ENCODE peak calls at places on chromosomes 13 and 19, in nine cellular contexts. H is bronchial epithelial cell; P is LoVo; D is activated T-cell treated with anti-CD3 and anti-CD28 coated beads for 1 hour; I is esophagus muscularis mucosa; J is heart right ventricle; X is T-helper 17 cell; O is stimulated activated CD8-positive, alpha-beta memory T cell treated with anti-CD3 and anti-CD28 coated beads, Interleukin-7, amount 100 ng/mL, for 1 hour; A is HS-5. N is an unnamed sample.

GRCh38 chr19:45182758-45183157 is 4.2 kb downstream of the BLOC1S3 start:
- DNase-seq in A (no peak), P (no peak), X (no peak), H (peak), D (no peak), J (no peak), O (no peak), I (no peak), N (no peak)

GRCh38 chr13:52845766-52846566 is 2.5 kb downstream of the PCDH8 start:
- DNase-seq in X (no peak), D (no peak), J (no peak), I (no peak), H (no peak), P (no peak), A (no peak), O (no peak), N (no peak)

GRCh38 chr13:85828094-85828684 is 29.0 kb upstream of the SLITRK6 start:
- DNase-seq in P (peak), H (peak), O (no peak), J (no peak), A (no peak), X (no peak), D (no peak), I (no peak), N (peak)

GRCh38 chr19:17243854-17244617 is 1.7 kb downstream of the NR2F6 start:
- DNase-seq in I (no peak), D (no peak), O (no peak), J (peak), P (no peak), A (no peak), H (no peak), X (no peak), N (peak)

GRCh38 chr19:56282809-56283208 is 10.3 kb downstream of the EDDM13 start:
- DNase-seq in J (no peak), D (no peak), A (no peak), H (no peak), O (no peak), P (no peak), I (no peak), X (no peak), N (no peak)

GRCh38 chr19:46423194-46423593 is 5.5 kb downstream of the PNMA8C start:
- DNase-seq in J (no peak), D (no peak), A (no peak), O (no peak), X (no peak), P (no peak), H (no peak), I (no peak), N (no peak)

GRCh38 chr19:42762782-42763181 is 2.7 kb downstream of the PSG8 start:
- DNase-seq in I (peak), J (no peak), P (no peak), X (no peak), H (no peak), D (no peak), O (no peak), A (no peak), N (no peak)

GRCh38 chr13:24306632-24307031 is 2.7 kb upstream of the C1QTNF9 start:
- DNase-seq in H (peak), D (no peak), J (no peak), I (no peak), O (no peak), A (peak), X (no peak), P (no peak), N (no peak)

GRCh38 chr13:100506154-100506553 is 82.4 kb downstream of the GGACT start:
- DNase-seq in A (no peak), D (no peak), X (no peak), I (no peak), O (no peak), P (no peak), J (no peak), H (no peak), N (no peak)

GRCh38 chr13:109408596-109409382 is 377.6 kb downstream of the IRS2 start:
- DNase-seq in D (no peak), H (no peak), I (peak), O (no peak), A (no peak), J (no peak), X (no peak), P (no peak), N (no peak)

GRCh38 chr13:30418075-30418715 is 4.1 kb upstream of the UBE2L5 start:
- DNase-seq in X (no peak), D (no peak), A (no peak), J (no peak), H (no peak), P (no peak), I (no peak), O (no peak), N (no peak)

GRCh38 chr13:109971745-109972090 is 185.3 kb upstream of the IRS2 start:
- DNase-seq in I (no peak), D (no peak), A (no peak), P (no peak), J (no peak), X (no peak), H (peak), O (no peak), N (no peak)

GRCh38 chr13:67377919-67378318 is 147.8 kb upstream of the PCDH9 start:
- DNase-seq in D (no peak), A (no peak), H (no peak), J (no peak), O (no peak), I (no peak), X (no peak), P (no peak), N (no peak)

GRCh38 chr19:51712461-51713081 is 11.2 kb downstream of the HAS1 start:
- DNase-seq in A (no peak), D (no peak), H (peak), I (no peak), P (no peak), O (no peak), X (no peak), J (no peak), N (peak)

GRCh38 chr13:110268061-110268460 is 38.9 kb downstream of the COL4A1 start:
- DNase-seq in J (no peak), H (no peak), I (no peak), X (no peak), P (no peak), O (no peak), A (no peak), D (no peak), N (no peak)